ENCODE peak calls at places on chromosome 12, in eight cellular contexts. N is cardiac muscle cell; O is endothelial cell; I is pancreas; F is lower lobe of right lung; X is activated CD8-positive, alpha-beta T cell treated with anti-CD3 and anti-CD28 coated beads for 36 hours; E is cardiac fibroblast; L is HFFc6. C is an unnamed sample.

GRCh38 chr12:10554228-10554970 is 48.7 kb downstream of the EIF2S3B start:
- DNase-seq in O (no peak), F (no peak), E (no peak), I (no peak), N (no peak), L (no peak), X (peak), C (no peak)

GRCh38 chr12:3130053-3130805 is 53.0 kb downstream of the TSPAN9 start:
- DNase-seq in E (no peak), I (no peak), N (no peak), L (no peak), X (no peak), O (no peak), F (no peak), C (no peak)

GRCh38 chr12:129660961-129661360 is 242.9 kb downstream of the TMEM132D start:
- DNase-seq in I (no peak), F (no peak), O (no peak), E (no peak), L (no peak), X (no peak), N (no peak), C (no peak)

GRCh38 chr12:39369756-39370155 is 73.2 kb downstream of the KIF21A start:
- DNase-seq in I (no peak), X (no peak), L (no peak), O (no peak), F (no peak), N (no peak), E (no peak), C (no peak)

GRCh38 chr12:91380651-91381050 is 198.0 kb upstream of the DCN start:
- DNase-seq in X (no peak), O (no peak), L (no peak), F (no peak), I (no peak), N (no peak), E (no peak), C (no peak)

GRCh38 chr12:32505546-32505945 is 106.2 kb downstream of the FGD4 start:
- DNase-seq in O (no peak), X (no peak), L (no peak), E (no peak), F (no peak), N (no peak), I (no peak), C (no peak)

GRCh38 chr12:127286281-127286680 is 980.7 kb upstream of the TMEM132C start:
- DNase-seq in F (no peak), X (no peak), O (no peak), L (no peak), I (no peak), N (no peak), E (no peak), C (no peak)

GRCh38 chr12:53324113-53324778 is 2.8 kb upstream of the AAAS start:
- DNase-seq in N (no peak), L (no peak), O (peak), F (peak), X (peak), E (no peak), I (peak), C (peak)

GRCh38 chr12:108939594-108939993 is 59.7 kb downstream of the DAO start:
- DNase-seq in X (peak), O (no peak), E (peak), F (no peak), N (peak), I (no peak), L (peak), C (peak)

GRCh38 chr12:23049180-23049579 is 424.2 kb downstream of the ETNK1 start:
- DNase-seq in X (no peak), L (no peak), F (no peak), I (no peak), N (peak), O (no peak), E (no peak), C (no peak)

GRCh38 chr12:24066865-24067264 is 117.4 kb upstream of the SOX5 start:
- DNase-seq in N (peak), L (no peak), I (no peak), O (no peak), X (no peak), F (no peak), E (peak), C (no peak)

GRCh38 chr12:4421590-4422031 is 24.0 kb downstream of the FGF6 start:
- DNase-seq in E (peak), L (peak), N (peak), I (no peak), O (peak), X (peak), F (no peak), C (peak)

GRCh38 chr12:40829738-40830144 is 137.5 kb downstream of the CNTN1 start:
- DNase-seq in I (no peak), L (no peak), O (no peak), N (no peak), X (no peak), F (no peak), E (no peak), C (no peak)

GRCh38 chr12:29039013-29039412 is 110.1 kb upstream of the FAR2 start:
- DNase-seq in I (no peak), O (no peak), N (peak), E (peak), F (no peak), X (no peak), L (no peak), C (no peak)

GRCh38 chr12:57454566-57455373 is at the start of gene INHBE:
- DNase-seq in N (peak), O (no peak), F (no peak), X (peak), I (peak), E (peak), L (peak), C (no peak)

GRCh38 chr12:128806573-128806972 is 17.2 kb downstream of the SLC15A4 start:
- DNase-seq in F (no peak), E (no peak), L (no peak), X (no peak), N (no peak), I (no peak), O (no peak), C (no peak)

DNA sequence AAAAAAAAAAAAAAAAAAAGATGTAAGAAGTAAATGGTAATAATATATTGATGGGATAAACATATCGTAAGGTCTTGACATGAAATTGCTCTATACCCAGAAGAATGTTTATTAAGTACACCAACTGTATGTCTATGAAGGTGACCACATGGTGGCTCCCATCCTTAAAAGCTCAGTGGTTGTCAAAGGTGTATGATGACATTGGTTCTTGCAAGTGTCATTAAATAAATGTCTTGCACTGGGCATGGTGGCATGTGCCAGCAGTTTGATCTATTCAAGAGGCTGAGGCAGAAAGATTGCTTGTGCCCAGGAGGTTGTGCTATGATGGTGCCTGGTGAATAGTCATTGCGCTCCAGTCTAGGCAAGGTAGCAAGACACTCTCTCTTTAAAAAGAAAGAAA is 10.4 kb downstream of the CCT2 start:
- DNase-seq in N (no peak), E (no peak), I (no peak), X (no peak), L (no peak), F (no peak), O (no peak), C (no peak)
- TF ChIP-seq CTCF in N (no peak), E (no peak), I (no peak), X (no peak), L (no peak), F (no peak), O (no peak), C (no peak)

GRCh38 chr12:1630827-1631591 is 2.0 kb downstream of the WNT5B start:
- DNase-seq in L (no peak), X (no peak), N (peak), I (no peak), E (peak), O (peak), F (no peak), C (no peak)
- TF ChIP-seq CTCF in L (no peak), X (no peak), N (no peak), I (no peak), E (peak), O (no peak), F (no peak), C (no peak)

DNA sequence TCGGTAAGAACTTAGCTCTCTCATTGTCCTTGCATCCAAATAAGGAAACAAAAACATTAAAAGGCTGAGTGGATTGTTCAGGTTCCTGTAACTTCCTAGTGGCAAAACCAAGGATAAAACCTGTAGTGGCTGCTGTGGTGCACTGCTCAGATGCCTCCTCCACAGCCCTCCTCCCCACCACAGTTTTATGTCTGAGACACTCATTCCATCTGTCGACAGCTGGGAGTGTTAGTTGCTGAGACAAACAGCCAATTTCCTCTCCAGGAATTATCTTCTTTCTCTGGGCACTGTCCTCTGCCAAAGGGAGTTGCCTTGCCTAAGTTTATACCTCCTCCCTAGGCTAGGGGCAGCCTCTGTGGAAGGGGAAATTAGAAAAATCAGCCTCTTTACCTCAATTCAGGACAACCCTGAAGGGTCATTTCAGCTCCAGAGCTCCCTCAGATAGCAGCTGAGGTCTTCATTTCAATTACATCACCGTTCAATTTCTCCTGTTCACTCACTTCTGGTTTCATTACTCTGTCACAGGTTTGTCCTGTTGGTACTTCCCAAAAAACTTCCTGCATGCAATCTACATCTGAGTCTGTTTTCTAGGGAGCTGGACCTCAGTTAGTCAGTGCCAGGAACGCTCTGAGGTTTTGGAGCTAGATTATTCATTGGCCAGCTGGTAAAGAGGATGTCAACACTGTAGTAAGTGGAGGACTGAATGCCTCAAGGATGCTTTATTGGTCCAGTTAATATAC is 74.9 kb upstream of the ATP2B1 start:
- DNase-seq in L (no peak), X (no peak), E (peak), N (peak), I (no peak), F (no peak), O (no peak), C (no peak)
- TF ChIP-seq CTCF in L (peak), X (no peak), E (no peak), N (no peak), I (no peak), F (no peak), O (no peak), C (no peak)

GRCh38 chr12:67223225-67223624 is 45.9 kb upstream of the CAND1 start:
- DNase-seq in N (no peak), I (no peak), E (no peak), X (no peak), F (no peak), O (no peak), L (no peak), C (no peak)

GRCh38 chr12:67217647-67218046 is 51.5 kb upstream of the CAND1 start:
- DNase-seq in E (no peak), L (no peak), X (no peak), N (no peak), F (no peak), I (no peak), O (no peak), C (no peak)

GRCh38 chr12:67220065-67220464 is 49.1 kb upstream of the CAND1 start:
- DNase-seq in I (peak), N (no peak), E (no peak), L (no peak), O (peak), F (no peak), X (no peak), C (no peak)

DNA sequence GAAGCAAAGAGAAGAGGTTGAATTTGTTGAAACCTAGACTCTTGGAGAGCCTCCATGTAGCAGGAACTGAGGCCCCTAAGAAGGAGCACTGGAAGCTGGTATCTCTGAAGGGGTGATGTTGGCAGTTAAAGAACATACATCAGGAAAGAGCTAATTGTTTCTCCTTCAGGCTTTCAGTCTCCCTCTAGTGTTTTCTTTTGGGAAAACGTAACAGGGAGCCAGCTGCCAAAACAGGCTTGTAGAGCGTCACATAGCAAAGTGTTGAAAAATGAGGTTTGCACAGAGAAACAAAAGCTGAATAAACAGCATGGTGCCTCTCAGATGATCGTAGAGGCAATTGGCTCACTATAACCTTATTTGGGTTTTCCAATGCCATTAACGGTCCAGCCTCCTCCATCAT is 46.9 kb upstream of the CAND1 start:
- DNase-seq in X (no peak), L (peak), F (no peak), I (no peak), N (peak), E (peak), O (peak), C (no peak)
- TF ChIP-seq CTCF in X (no peak), L (peak), F (no peak), I (no peak), N (peak), E (no peak), O (peak), C (no peak)

DNA sequence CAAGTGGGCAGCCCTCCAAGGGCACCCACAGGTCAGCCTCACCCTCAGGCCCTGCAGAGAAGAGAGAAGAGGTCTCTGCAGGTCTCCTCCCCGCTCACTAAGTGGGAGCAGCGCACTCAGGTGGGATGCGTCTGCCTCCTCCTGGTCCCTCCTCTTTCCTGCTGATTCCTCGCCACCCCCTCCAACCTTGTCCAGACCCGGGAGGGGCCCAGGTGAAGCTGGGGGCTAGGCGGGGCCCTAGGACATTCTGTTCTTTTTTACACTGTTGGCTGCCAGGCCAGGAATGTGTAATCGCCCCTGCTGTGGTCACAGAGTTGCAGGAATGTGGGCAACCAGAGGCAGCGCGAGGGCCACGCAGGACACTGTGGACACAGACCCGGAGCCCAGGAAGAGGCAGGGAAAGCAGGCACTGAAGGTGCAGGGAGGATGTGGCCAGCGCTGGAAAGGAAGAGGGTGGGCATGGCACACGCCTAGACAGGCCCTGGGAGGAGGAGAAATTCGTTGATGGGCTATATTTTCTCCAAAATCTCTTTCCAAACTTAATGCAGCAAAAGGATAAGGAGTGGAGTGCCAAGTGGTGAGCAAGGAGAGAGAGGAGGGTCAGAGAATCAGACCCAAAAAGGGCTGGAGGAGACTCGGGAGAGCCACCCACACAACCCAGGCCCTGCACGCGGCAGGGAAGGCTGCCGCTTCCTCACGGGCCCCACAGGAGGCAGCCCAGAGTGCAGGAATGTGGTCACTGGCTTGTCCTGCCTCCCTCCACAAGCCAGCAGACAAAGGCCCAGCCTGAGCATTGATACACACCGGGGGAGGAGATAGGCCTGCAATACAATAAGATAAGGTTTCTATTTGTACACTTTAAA is 947 bp upstream of the SCNN1A start:
- DNase-seq in E (peak), N (peak), O (peak), L (peak), X (no peak), I (peak), F (peak), C (no peak)
- TF ChIP-seq CTCF in E (peak), N (peak), O (no peak), L (peak), X (no peak), I (no peak), F (peak), C (no peak)

GRCh38 chr12:13024151-13024946 is 19.8 kb upstream of the FAM234B start:
- DNase-seq in I (peak), F (no peak), L (peak), X (no peak), N (peak), O (peak), E (peak), C (no peak)
- TF ChIP-seq CTCF in I (no peak), F (no peak), L (peak), X (no peak), N (peak), O (peak), E (peak), C (peak)

DNA sequence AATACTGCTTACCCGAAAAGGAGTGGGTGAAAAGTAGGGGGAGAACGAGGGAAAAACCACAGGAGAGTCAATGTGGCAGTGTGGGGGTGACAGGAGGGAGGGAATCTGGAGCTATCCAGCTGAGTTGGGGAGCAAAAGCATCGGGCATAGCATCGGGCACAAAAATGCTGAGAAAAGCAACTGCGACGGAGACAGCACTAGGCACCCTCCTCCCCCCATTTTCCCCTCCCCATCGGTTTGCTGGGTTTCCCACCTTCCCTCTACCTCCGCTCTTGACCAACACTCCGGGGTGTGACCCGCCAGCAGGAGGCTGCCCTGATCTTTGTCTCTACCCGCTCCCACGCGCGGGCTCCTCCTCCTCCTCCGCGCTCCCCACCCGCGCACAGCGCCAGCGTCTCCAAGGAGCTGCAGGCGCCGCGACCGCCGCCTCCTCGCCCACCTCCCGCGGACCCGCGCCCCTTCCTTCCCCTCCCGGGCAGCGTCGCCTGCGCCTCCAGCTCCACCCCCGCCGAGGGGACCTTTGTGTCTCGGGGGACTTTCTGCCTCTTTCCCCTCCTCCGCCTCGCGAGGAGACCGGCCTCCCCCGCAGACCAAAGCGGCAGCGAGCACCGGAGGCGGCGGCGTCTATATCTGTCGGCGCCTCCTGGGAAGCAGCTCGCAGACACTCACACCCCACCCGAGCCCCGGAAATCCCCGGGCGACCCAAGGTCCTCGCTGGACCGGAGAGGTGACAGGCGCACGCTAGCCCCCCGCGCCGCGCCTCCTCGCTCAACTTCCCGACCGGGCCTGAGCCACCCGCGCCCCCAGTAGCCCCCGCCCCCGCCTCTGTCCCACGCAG is 939 bp downstream of the CDK17 start:
- DNase-seq in N (peak), F (peak), I (peak), E (peak), L (peak), O (peak), X (peak), C (peak)
- TF ChIP-seq CTCF in N (peak), F (no peak), I (no peak), E (peak), L (peak), O (no peak), X (no peak), C (peak)

DNA sequence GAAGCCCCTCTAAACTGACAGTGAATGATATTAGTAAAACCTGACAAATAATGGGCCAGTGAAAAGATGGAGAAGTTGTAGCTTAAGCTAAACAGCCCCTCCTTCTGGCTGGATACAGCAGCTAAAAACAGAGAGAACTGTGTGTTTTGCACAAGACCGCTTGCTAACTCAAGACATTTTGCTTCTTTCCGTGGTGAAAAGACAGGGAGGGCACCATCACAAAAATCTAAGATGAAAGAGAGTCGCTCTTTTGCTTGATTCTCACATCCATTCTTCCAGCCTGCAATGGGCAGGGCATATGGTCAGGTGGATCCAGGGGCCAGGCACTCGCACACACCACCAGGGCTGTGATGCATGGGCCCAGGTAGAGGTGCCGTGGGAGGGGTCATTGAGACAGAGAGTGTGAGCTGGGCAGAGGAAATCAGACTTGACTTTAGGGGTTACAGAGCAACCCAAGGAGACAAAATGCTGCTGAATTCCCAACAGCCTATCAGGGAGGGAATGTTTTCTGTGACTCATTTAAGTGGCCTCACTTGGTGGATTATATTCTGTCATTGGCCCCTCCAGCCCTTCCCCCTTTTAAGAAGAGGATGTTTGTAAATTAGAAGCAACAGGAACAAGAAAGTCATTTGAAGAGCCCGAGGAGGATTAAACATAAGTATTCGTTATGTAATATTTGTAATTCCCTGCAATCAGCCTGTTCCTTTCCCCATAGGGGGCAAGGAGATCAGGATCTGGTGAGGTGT is 12.2 kb downstream of the EMP1 start:
- DNase-seq in L (peak), F (no peak), N (peak), O (peak), I (no peak), E (peak), X (peak), C (no peak)
- TF ChIP-seq CTCF in L (peak), F (peak), N (peak), O (peak), I (no peak), E (peak), X (peak), C (peak)

GRCh38 chr12:51589557-51590176 is 1.4 kb upstream of the SCN8A start:
- DNase-seq in N (no peak), L (no peak), F (no peak), O (no peak), I (no peak), E (no peak), X (no peak), C (no peak)

GRCh38 chr12:51592034-51592705 is 1.1 kb downstream of the SCN8A start:
- DNase-seq in L (peak), F (no peak), E (no peak), N (no peak), O (no peak), X (no peak), I (no peak), C (no peak)

GRCh38 chr12:51591020-51591901 is at the start of gene SCN8A:
- DNase-seq in F (no peak), L (peak), E (peak), O (peak), I (peak), X (peak), N (peak), C (peak)

GRCh38 chr12:51589060-51589459 is 2.0 kb upstream of the SCN8A start:
- DNase-seq in N (no peak), L (peak), O (no peak), E (no peak), X (no peak), F (no peak), I (no peak), C (no peak)

GRCh38 chr12:51590347-51591019 is 550 bp upstream of the SCN8A start:
- DNase-seq in O (peak), N (peak), I (peak), L (peak), E (peak), X (peak), F (peak), C (peak)
- TF ChIP-seq CTCF in O (peak), N (peak), I (peak), L (peak), E (no peak), X (peak), F (peak), C (peak)

C was measured in GM13977.